ENCODE peak calls at places on chromosome 16, in seven cellular contexts. One of them, this sample, is unnamed.

GRCh38 chr16:81625544-81626152 is 153.4 kb upstream of the PLCG2 start:
- DNase-seq in HAP-1: no peak
- DNase-seq in HCT116: no peak
- DNase-seq in heart left ventricle: peak; percentile 74
- DNase-seq in AG04449: no peak
- DNase-seq in cardiac fibroblast: peak; percentile 37
- DNase-seq in fibroblast of pulmonary artery: peak; percentile 49
- DNase-seq in this sample: no peak

GRCh38 chr16:47571049-47571448 is 109.9 kb downstream of the PHKB start:
- DNase-seq in HAP-1: no peak
- DNase-seq in HCT116: no peak
- DNase-seq in heart left ventricle: no peak
- DNase-seq in AG04449: no peak
- DNase-seq in cardiac fibroblast: no peak
- DNase-seq in fibroblast of pulmonary artery: no peak
- DNase-seq in this sample: no peak

GRCh38 chr16:74225278-74225677 is 71.3 kb upstream of the PSMD7 start:
- DNase-seq in HAP-1: no peak
- DNase-seq in HCT116: no peak
- DNase-seq in heart left ventricle: no peak
- DNase-seq in AG04449: no peak
- DNase-seq in cardiac fibroblast: peak; percentile 15
- DNase-seq in fibroblast of pulmonary artery: peak; percentile 32
- DNase-seq in this sample: no peak

GRCh38 chr16:2429771-2430663 is 770 bp downstream of the CCNF start:
- DNase-seq in HAP-1: peak; percentile 50
- DNase-seq in HCT116: no peak
- DNase-seq in heart left ventricle: no peak
- DNase-seq in AG04449: no peak
- DNase-seq in cardiac fibroblast: peak; percentile 40
- DNase-seq in fibroblast of pulmonary artery: peak; percentile 33
- DNase-seq in this sample: no peak

GRCh38 chr16:57609541-57610401 is 18.7 kb upstream of the ADGRG1 start:
- DNase-seq in HAP-1: no peak
- DNase-seq in HCT116: no peak
- DNase-seq in heart left ventricle: peak; percentile 61
- DNase-seq in AG04449: no peak
- DNase-seq in cardiac fibroblast: peak; percentile 56
- DNase-seq in fibroblast of pulmonary artery: peak; percentile 54
- DNase-seq in this sample: no peak

GRCh38 chr16:1102921-1103648 is 7.0 kb upstream of the C1QTNF8 start:
- DNase-seq in HAP-1: peak; percentile 88
- DNase-seq in HCT116: no peak
- DNase-seq in heart left ventricle: peak; percentile 63
- DNase-seq in AG04449: no peak
- DNase-seq in cardiac fibroblast: peak; percentile 39
- DNase-seq in fibroblast of pulmonary artery: peak; percentile 16
- DNase-seq in this sample: no peak

GRCh38 chr16:11142951-11143740 is 112.9 kb downstream of the SOCS1 start:
- DNase-seq in HAP-1: no peak
- DNase-seq in HCT116: no peak
- DNase-seq in heart left ventricle: no peak
- DNase-seq in AG04449: no peak
- DNase-seq in cardiac fibroblast: no peak
- DNase-seq in fibroblast of pulmonary artery: no peak
- DNase-seq in this sample: no peak

GRCh38 chr16:64089697-64090096 is 1032.2 kb downstream of the CDH11 start:
- DNase-seq in HAP-1: peak; percentile 9
- DNase-seq in HCT116: no peak
- DNase-seq in heart left ventricle: no peak
- DNase-seq in AG04449: no peak
- DNase-seq in cardiac fibroblast: peak; percentile 30
- DNase-seq in fibroblast of pulmonary artery: peak; percentile 43
- DNase-seq in this sample: no peak

GRCh38 chr16:14186007-14186953 is 115.2 kb downstream of the MRTFB start:
- DNase-seq in HAP-1: no peak
- DNase-seq in HCT116: no peak
- DNase-seq in heart left ventricle: peak; percentile 37
- DNase-seq in AG04449: no peak
- DNase-seq in cardiac fibroblast: peak; percentile 81
- DNase-seq in fibroblast of pulmonary artery: peak; percentile 84
- DNase-seq in this sample: peak; percentile 72

GRCh38 chr16:14401839-14402115 is 228.3 kb downstream of the PARN start:
- DNase-seq in HAP-1: no peak
- DNase-seq in HCT116: no peak
- DNase-seq in heart left ventricle: peak; percentile 35
- DNase-seq in AG04449: no peak
- DNase-seq in cardiac fibroblast: peak; percentile 54
- DNase-seq in fibroblast of pulmonary artery: peak; percentile 42
- DNase-seq in this sample: no peak

GRCh38 chr16:60432472-60432871 is 1603.8 kb downstream of the CDH8 start:
- DNase-seq in HAP-1: no peak
- DNase-seq in HCT116: no peak
- DNase-seq in heart left ventricle: no peak
- DNase-seq in AG04449: no peak
- DNase-seq in cardiac fibroblast: no peak
- DNase-seq in fibroblast of pulmonary artery: no peak
- DNase-seq in this sample: no peak

GRCh38 chr16:7182510-7183109 is 150.0 kb upstream of the RBFOX1 start:
- DNase-seq in HAP-1: no peak
- DNase-seq in HCT116: no peak
- DNase-seq in heart left ventricle: no peak
- DNase-seq in AG04449: no peak
- DNase-seq in cardiac fibroblast: no peak
- DNase-seq in fibroblast of pulmonary artery: no peak
- DNase-seq in this sample: no peak

GRCh38 chr16:4032768-4033167 is 83.5 kb downstream of the ADCY9 start:
- DNase-seq in HAP-1: no peak
- DNase-seq in HCT116: no peak
- DNase-seq in heart left ventricle: peak; percentile 54
- DNase-seq in AG04449: no peak
- DNase-seq in cardiac fibroblast: no peak
- DNase-seq in fibroblast of pulmonary artery: no peak
- DNase-seq in this sample: no peak

GRCh38 chr16:11562941-11563340 is 23.8 kb downstream of the LITAF start:
- DNase-seq in HAP-1: no peak
- DNase-seq in HCT116: no peak
- DNase-seq in heart left ventricle: no peak
- DNase-seq in AG04449: no peak
- DNase-seq in cardiac fibroblast: no peak
- DNase-seq in fibroblast of pulmonary artery: no peak
- DNase-seq in this sample: no peak

GRCh38 chr16:51388516-51388951 is 237.5 kb upstream of the SALL1 start:
- DNase-seq in HAP-1: peak; percentile 53
- DNase-seq in HCT116: no peak
- DNase-seq in heart left ventricle: no peak
- DNase-seq in AG04449: no peak
- DNase-seq in cardiac fibroblast: no peak
- DNase-seq in fibroblast of pulmonary artery: no peak
- DNase-seq in this sample: no peak

GRCh38 chr16:11484691-11485258 is 101.9 kb downstream of the LITAF start:
- DNase-seq in HAP-1: no peak
- DNase-seq in HCT116: no peak
- DNase-seq in heart left ventricle: no peak
- DNase-seq in AG04449: no peak
- DNase-seq in cardiac fibroblast: peak; percentile 58
- DNase-seq in fibroblast of pulmonary artery: peak; percentile 59
- DNase-seq in this sample: no peak

GRCh38 chr16:57444711-57445110 is 2.5 kb downstream of the CIAPIN1 start:
- DNase-seq in HAP-1: no peak
- DNase-seq in HCT116: no peak
- DNase-seq in heart left ventricle: no peak
- DNase-seq in AG04449: no peak
- DNase-seq in cardiac fibroblast: peak; percentile 40
- DNase-seq in fibroblast of pulmonary artery: peak; percentile 27
- DNase-seq in this sample: no peak

GRCh38 chr16:53626816-53627215 is 76.8 kb downstream of the RPGRIP1L start:
- DNase-seq in HAP-1: no peak
- DNase-seq in HCT116: no peak
- DNase-seq in heart left ventricle: no peak
- DNase-seq in AG04449: no peak
- DNase-seq in cardiac fibroblast: no peak
- DNase-seq in fibroblast of pulmonary artery: no peak
- DNase-seq in this sample: no peak

GRCh38 chr16:74605746-74606520 is 981 bp downstream of the GLG1 start:
- DNase-seq in HAP-1: no peak
- DNase-seq in HCT116: no peak
- DNase-seq in heart left ventricle: no peak
- DNase-seq in AG04449: no peak
- DNase-seq in cardiac fibroblast: no peak
- DNase-seq in fibroblast of pulmonary artery: no peak
- DNase-seq in this sample: no peak

GRCh38 chr16:1296688-1297412 is 12.6 kb upstream of the UBE2I start:
- DNase-seq in HAP-1: no peak
- DNase-seq in HCT116: peak; percentile 92
- DNase-seq in heart left ventricle: no peak
- DNase-seq in AG04449: no peak
- DNase-seq in cardiac fibroblast: no peak
- DNase-seq in fibroblast of pulmonary artery: no peak
- DNase-seq in this sample: no peak

GRCh38 chr16:28067604-28068382 is 4.3 kb upstream of the GSG1L start:
- DNase-seq in HAP-1: no peak
- DNase-seq in HCT116: no peak
- DNase-seq in heart left ventricle: no peak
- DNase-seq in AG04449: peak; percentile 24
- DNase-seq in cardiac fibroblast: peak; percentile 64
- DNase-seq in fibroblast of pulmonary artery: peak; percentile 51
- DNase-seq in this sample: peak; percentile 75

DNA sequence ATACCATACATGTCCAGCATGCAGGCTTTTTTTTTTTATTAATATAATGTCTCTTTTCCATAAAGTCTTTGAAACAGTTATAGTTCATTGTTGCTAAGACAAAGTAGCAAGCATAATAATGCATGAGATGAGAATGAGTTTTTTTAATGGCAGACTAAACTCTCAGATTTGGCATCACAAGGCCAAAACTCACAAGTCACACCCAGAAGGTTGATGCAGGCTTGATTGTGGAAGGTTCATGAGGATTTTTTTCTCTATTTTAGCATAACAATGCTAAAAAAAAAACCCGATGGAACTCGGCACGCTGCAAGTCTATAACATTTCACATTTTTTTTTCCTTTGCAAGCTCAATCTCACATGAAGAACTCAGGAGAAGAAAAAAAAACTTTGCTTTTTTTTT is 2.8 kb downstream of the MAF start:
- DNase-seq in HAP-1: peak; percentile 41
- DNase-seq in HCT116: no peak
- DNase-seq in heart left ventricle: no peak
- DNase-seq in AG04449: no peak
- DNase-seq in cardiac fibroblast: no peak
- DNase-seq in fibroblast of pulmonary artery: no peak
- DNase-seq in this sample: no peak
- H3K4me3 ChIP-seq in HAP-1: peak overlapping the region; percentile 47
- H3K4me3 ChIP-seq in HCT116: no peak overlapping the region
- H3K4me3 ChIP-seq in heart left ventricle: peak overlapping the region; percentile 54
- H3K4me3 ChIP-seq in AG04449: no peak overlapping the region
- H3K4me3 ChIP-seq in cardiac fibroblast: no peak overlapping the region
- H3K4me3 ChIP-seq in fibroblast of pulmonary artery: no peak overlapping the region
- H3K4me3 ChIP-seq in this sample: peak overlapping the region; percentile 40

GRCh38 chr16:56192971-56193936 is 2.0 kb downstream of the GNAO1 start:
- DNase-seq in HAP-1: no peak
- DNase-seq in HCT116: no peak
- DNase-seq in heart left ventricle: no peak
- DNase-seq in AG04449: no peak
- DNase-seq in cardiac fibroblast: no peak
- DNase-seq in fibroblast of pulmonary artery: no peak
- DNase-seq in this sample: no peak

GRCh38 chr16:56195151-56195550 is 3.9 kb downstream of the GNAO1 start:
- DNase-seq in HAP-1: no peak
- DNase-seq in HCT116: no peak
- DNase-seq in heart left ventricle: no peak
- DNase-seq in AG04449: no peak
- DNase-seq in cardiac fibroblast: no peak
- DNase-seq in fibroblast of pulmonary artery: no peak
- DNase-seq in this sample: no peak

GRCh38 chr16:56192644-56192960 is 1.3 kb downstream of the GNAO1 start:
- DNase-seq in HAP-1: no peak
- DNase-seq in HCT116: no peak
- DNase-seq in heart left ventricle: no peak
- DNase-seq in AG04449: no peak
- DNase-seq in cardiac fibroblast: no peak
- DNase-seq in fibroblast of pulmonary artery: no peak
- DNase-seq in this sample: no peak

GRCh38 chr16:56191807-56192643 is 736 bp downstream of the GNAO1 start:
- DNase-seq in HAP-1: peak; percentile 24
- DNase-seq in HCT116: no peak
- DNase-seq in heart left ventricle: no peak
- DNase-seq in AG04449: no peak
- DNase-seq in cardiac fibroblast: no peak
- DNase-seq in fibroblast of pulmonary artery: no peak
- DNase-seq in this sample: no peak

GRCh38 chr16:56193951-56194726 is 2.9 kb downstream of the GNAO1 start:
- DNase-seq in HAP-1: peak; percentile 94
- DNase-seq in HCT116: no peak
- DNase-seq in heart left ventricle: peak; percentile 91
- DNase-seq in AG04449: no peak
- DNase-seq in cardiac fibroblast: peak; percentile 62
- DNase-seq in fibroblast of pulmonary artery: peak; percentile 62
- DNase-seq in this sample: peak; percentile 13
- H3K4me3 ChIP-seq in HAP-1: no peak overlapping the region
- H3K4me3 ChIP-seq in HCT116: no peak overlapping the region
- H3K4me3 ChIP-seq in heart left ventricle: no peak overlapping the region
- H3K4me3 ChIP-seq in AG04449: no peak overlapping the region
- H3K4me3 ChIP-seq in cardiac fibroblast: no peak overlapping the region
- H3K4me3 ChIP-seq in fibroblast of pulmonary artery: no peak overlapping the region
- H3K4me3 ChIP-seq in this sample: no peak overlapping the region

GRCh38 chr16:30474062-30474452 is 1.5 kb downstream of the ITGAL start:
- DNase-seq in HAP-1: no peak
- DNase-seq in HCT116: no peak
- DNase-seq in heart left ventricle: no peak
- DNase-seq in AG04449: no peak
- DNase-seq in cardiac fibroblast: no peak
- DNase-seq in fibroblast of pulmonary artery: no peak
- DNase-seq in this sample: no peak
- H3K4me3 ChIP-seq in HAP-1: no peak overlapping the region
- H3K4me3 ChIP-seq in HCT116: no peak overlapping the region
- H3K4me3 ChIP-seq in heart left ventricle: no peak overlapping the region
- H3K4me3 ChIP-seq in AG04449: no peak overlapping the region
- H3K4me3 ChIP-seq in cardiac fibroblast: no peak overlapping the region
- H3K4me3 ChIP-seq in fibroblast of pulmonary artery: no peak overlapping the region
- H3K4me3 ChIP-seq in this sample: no peak overlapping the region

GRCh38 chr16:30566531-30566930 is 5.0 kb downstream of the ZNF688 start:
- DNase-seq in HAP-1: no peak
- DNase-seq in HCT116: no peak
- DNase-seq in heart left ventricle: no peak
- DNase-seq in AG04449: no peak
- DNase-seq in cardiac fibroblast: no peak
- DNase-seq in fibroblast of pulmonary artery: no peak
- DNase-seq in this sample: no peak

GRCh38 chr16:30565526-30565925 is 6.0 kb downstream of the ZNF688 start:
- DNase-seq in HAP-1: no peak
- DNase-seq in HCT116: no peak
- DNase-seq in heart left ventricle: no peak
- DNase-seq in AG04449: no peak
- DNase-seq in cardiac fibroblast: no peak
- DNase-seq in fibroblast of pulmonary artery: no peak
- DNase-seq in this sample: no peak

GRCh38 chr16:30567991-30568638 is 3.4 kb downstream of the ZNF688 start:
- DNase-seq in HAP-1: no peak
- DNase-seq in HCT116: no peak
- DNase-seq in heart left ventricle: no peak
- DNase-seq in AG04449: peak; percentile 19
- DNase-seq in cardiac fibroblast: peak; percentile 88
- DNase-seq in fibroblast of pulmonary artery: peak; percentile 96
- DNase-seq in this sample: peak; percentile 73

GRCh38 chr16:30565984-30566383 is 5.5 kb downstream of the ZNF688 start:
- DNase-seq in HAP-1: no peak
- DNase-seq in HCT116: no peak
- DNase-seq in heart left ventricle: no peak
- DNase-seq in AG04449: no peak
- DNase-seq in cardiac fibroblast: no peak
- DNase-seq in fibroblast of pulmonary artery: no peak
- DNase-seq in this sample: no peak

GRCh38 chr16:30567160-30567990 is 4.1 kb downstream of the ZNF688 start:
- DNase-seq in HAP-1: no peak
- DNase-seq in HCT116: no peak
- DNase-seq in heart left ventricle: no peak
- DNase-seq in AG04449: no peak
- DNase-seq in cardiac fibroblast: no peak
- DNase-seq in fibroblast of pulmonary artery: peak; percentile 53
- DNase-seq in this sample: no peak
- H3K4me3 ChIP-seq in HAP-1: no peak overlapping the region
- H3K4me3 ChIP-seq in HCT116: no peak overlapping the region
- H3K4me3 ChIP-seq in heart left ventricle: no peak overlapping the region
- H3K4me3 ChIP-seq in AG04449: no peak overlapping the region
- H3K4me3 ChIP-seq in cardiac fibroblast: no peak overlapping the region
- H3K4me3 ChIP-seq in fibroblast of pulmonary artery: no peak overlapping the region
- H3K4me3 ChIP-seq in this sample: no peak overlapping the region